ENCODE peak calls at places on chromosomes 11 and 22, in five cellular contexts. One of them, this sample, is unnamed.
A peak's percentile ranks its signal among the peaks of the same experiment; 100 is the strongest.

GRCh38 chr22:20138417-20138738 is 6.8 kb downstream of the ZDHHC8 start:
- DNase-seq in transverse colon: no peak
- DNase-seq in A549: no peak
- DNase-seq in ovary: no peak
- DNase-seq in tibial nerve: no peak
- DNase-seq in this sample: no peak

GRCh38 chr11:66242085-66242765 is 26.2 kb upstream of the RAB1B start:
- DNase-seq in A549: no peak
- DNase-seq in ovary: no peak
- DNase-seq in transverse colon: no peak
- DNase-seq in tibial nerve: no peak
- DNase-seq in this sample: no peak

GRCh38 chr11:114358711-114359110 is 41.6 kb downstream of the C11orf71 start:
- DNase-seq in ovary: no peak
- DNase-seq in transverse colon: no peak
- DNase-seq in A549: no peak
- DNase-seq in tibial nerve: no peak
- DNase-seq in this sample: no peak

GRCh38 chr11:130545449-130546072 is 97.1 kb downstream of the ADAMTS15 start:
- DNase-seq in A549: no peak
- DNase-seq in tibial nerve: no peak
- DNase-seq in ovary: no peak
- DNase-seq in transverse colon: no peak
- DNase-seq in this sample: no peak

GRCh38 chr11:130585545-130585944 is 137.1 kb downstream of the ADAMTS15 start:
- DNase-seq in transverse colon: no peak
- DNase-seq in A549: peak; percentile 58
- DNase-seq in ovary: no peak
- DNase-seq in tibial nerve: no peak
- DNase-seq in this sample: no peak

GRCh38 chr22:20881231-20881630 is 22.4 kb downstream of the SNAP29 start:
- DNase-seq in ovary: no peak
- DNase-seq in transverse colon: no peak
- DNase-seq in A549: no peak
- DNase-seq in tibial nerve: no peak
- DNase-seq in this sample: no peak

GRCh38 chr11:20342347-20343279 is 20.9 kb upstream of the HTATIP2 start:
- DNase-seq in tibial nerve: no peak
- DNase-seq in transverse colon: no peak
- DNase-seq in A549: no peak
- DNase-seq in ovary: no peak
- DNase-seq in this sample: no peak

GRCh38 chr22:44676441-44677298 is 25.3 kb upstream of the PRR5 start:
- DNase-seq in transverse colon: peak; percentile 77
- DNase-seq in A549: peak; percentile 61
- DNase-seq in tibial nerve: no peak
- DNase-seq in ovary: no peak
- DNase-seq in this sample: no peak

GRCh38 chr11:132943325-132943736 is 589.0 kb downstream of the OPCML start:
- DNase-seq in A549: no peak
- DNase-seq in ovary: no peak
- DNase-seq in transverse colon: no peak
- DNase-seq in tibial nerve: no peak
- DNase-seq in this sample: no peak

GRCh38 chr11:134861490-134862107 is 449.6 kb upstream of the B3GAT1 start:
- DNase-seq in transverse colon: no peak
- DNase-seq in tibial nerve: no peak
- DNase-seq in A549: no peak
- DNase-seq in ovary: no peak
- DNase-seq in this sample: no peak

GRCh38 chr22:16969508-16970327 is 38.3 kb downstream of the GAB4 start:
- DNase-seq in ovary: no peak
- DNase-seq in transverse colon: no peak
- DNase-seq in A549: no peak
- DNase-seq in tibial nerve: no peak
- DNase-seq in this sample: no peak

GRCh38 chr22:38638734-38639133 is 17.5 kb downstream of the FAM227A start:
- DNase-seq in A549: no peak
- DNase-seq in transverse colon: no peak
- DNase-seq in ovary: no peak
- DNase-seq in tibial nerve: no peak
- DNase-seq in this sample: no peak

GRCh38 chr11:30586251-30587144 is at the start of gene MPPED2:
- DNase-seq in tibial nerve: no peak
- DNase-seq in transverse colon: peak; percentile 25
- DNase-seq in ovary: peak; percentile 15
- DNase-seq in A549: peak; percentile 25
- DNase-seq in this sample: peak; percentile 68

GRCh38 chr11:111045408-111045806 is 200.1 kb upstream of the POU2AF2 start:
- DNase-seq in A549: no peak
- DNase-seq in ovary: no peak
- DNase-seq in tibial nerve: no peak
- DNase-seq in transverse colon: no peak
- DNase-seq in this sample: no peak

GRCh38 chr11:128684582-128685382 is 9.1 kb upstream of the FLI1 start:
- DNase-seq in A549: no peak
- DNase-seq in tibial nerve: no peak
- DNase-seq in ovary: no peak
- DNase-seq in transverse colon: no peak
- DNase-seq in this sample: no peak

GRCh38 chr11:64120951-64121569 is 44.9 kb downstream of the MACROD1 start:
- DNase-seq in ovary: no peak
- DNase-seq in A549: peak; percentile 26
- DNase-seq in transverse colon: no peak
- DNase-seq in tibial nerve: no peak
- DNase-seq in this sample: no peak

GRCh38 chr11:73795925-73796632 is 8.4 kb downstream of the MRPL48 start:
- DNase-seq in A549: peak; percentile 28
- DNase-seq in tibial nerve: no peak
- DNase-seq in transverse colon: no peak
- DNase-seq in ovary: no peak
- DNase-seq in this sample: no peak

GRCh38 chr22:11616811-11617210 is 3911.2 kb upstream of the OR11H1 start:
- DNase-seq in tibial nerve: no peak
- DNase-seq in transverse colon: no peak
- DNase-seq in A549: no peak
- DNase-seq in ovary: no peak
- DNase-seq in this sample: no peak

GRCh38 chr11:125410091-125410490 is 86.0 kb downstream of the FEZ1 start:
- DNase-seq in ovary: no peak
- DNase-seq in tibial nerve: no peak
- DNase-seq in A549: no peak
- DNase-seq in transverse colon: no peak
- DNase-seq in this sample: peak; percentile 51

GRCh38 chr11:119453881-119454280 is 30.9 kb upstream of the THY1 start:
- DNase-seq in transverse colon: no peak
- DNase-seq in A549: no peak
- DNase-seq in ovary: no peak
- DNase-seq in tibial nerve: no peak
- DNase-seq in this sample: no peak

GRCh38 chr11:120057595-120058581 is 80.0 kb downstream of the TRIM29 start:
- DNase-seq in tibial nerve: no peak
- DNase-seq in ovary: no peak
- DNase-seq in transverse colon: peak; percentile 25
- DNase-seq in A549: peak; percentile 5
- DNase-seq in this sample: peak; percentile 46

GRCh38 chr11:47765086-47765485 is 2.1 kb downstream of the FNBP4 start:
- DNase-seq in ovary: no peak
- DNase-seq in tibial nerve: no peak
- DNase-seq in transverse colon: no peak
- DNase-seq in A549: no peak
- DNase-seq in this sample: no peak

GRCh38 chr11:128194226-128194625 is 393.1 kb downstream of the ETS1 start:
- DNase-seq in tibial nerve: no peak
- DNase-seq in ovary: no peak
- DNase-seq in transverse colon: no peak
- DNase-seq in A549: no peak
- DNase-seq in this sample: no peak

GRCh38 chr11:9072790-9073189 is 18.6 kb downstream of the SCUBE2 start:
- DNase-seq in ovary: no peak
- DNase-seq in tibial nerve: no peak
- DNase-seq in A549: no peak
- DNase-seq in transverse colon: no peak
- DNase-seq in this sample: no peak

GRCh38 chr11:80816966-80817365 is 1376.1 kb upstream of the TENM4 start:
- DNase-seq in A549: no peak
- DNase-seq in transverse colon: no peak
- DNase-seq in tibial nerve: no peak
- DNase-seq in ovary: no peak
- DNase-seq in this sample: no peak

DNA sequence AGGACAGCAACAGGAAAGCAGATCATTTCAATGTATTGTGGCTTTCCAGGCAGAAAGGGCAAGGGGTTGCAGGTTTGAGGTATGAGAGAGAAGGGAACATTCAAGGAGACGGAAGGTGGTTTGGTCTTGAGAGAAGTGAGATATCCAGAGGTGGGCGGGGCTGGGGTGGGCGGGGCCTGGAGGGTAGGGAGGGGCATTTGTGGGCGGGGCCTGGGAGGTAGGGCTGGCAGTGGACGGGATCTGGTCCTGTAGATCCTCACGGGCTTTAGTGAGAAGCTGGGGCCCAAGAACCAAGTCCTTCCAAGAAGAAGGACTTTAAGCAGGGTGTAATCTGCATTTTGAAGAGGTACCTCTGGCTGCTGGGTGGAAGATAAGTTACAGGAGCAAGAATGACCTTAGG is 199.2 kb downstream of the MN1 start:
- DNase-seq in transverse colon: no peak
- DNase-seq in A549: no peak
- DNase-seq in ovary: no peak
- DNase-seq in tibial nerve: no peak
- DNase-seq in this sample: no peak
- TF ChIP-seq EP300 in transverse colon: no peak
- TF ChIP-seq EP300 in A549: no peak
- TF ChIP-seq EP300 in ovary: no peak
- TF ChIP-seq EP300 in tibial nerve: no peak
- TF ChIP-seq EP300 in this sample: no peak

DNA sequence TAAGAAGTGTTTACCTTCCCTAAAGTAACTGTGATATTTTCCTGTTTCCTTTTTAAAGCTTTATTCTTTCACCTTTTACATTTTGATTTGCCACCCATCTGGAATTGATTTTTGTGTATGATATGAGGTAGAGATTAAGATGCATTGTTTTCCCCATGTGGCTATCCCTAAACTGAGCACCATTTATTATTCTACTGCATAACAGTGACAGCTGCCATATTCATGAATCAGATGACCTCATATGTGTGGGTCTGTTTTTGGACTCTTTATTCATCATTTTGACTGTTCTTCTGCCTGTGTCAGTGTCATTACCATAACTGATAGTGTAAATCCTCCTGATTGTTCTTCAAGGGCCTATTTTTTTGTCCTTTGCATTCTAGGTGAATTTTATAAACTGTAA is 50.8 kb downstream of the HIPK3 start:
- DNase-seq in tibial nerve: no peak
- DNase-seq in ovary: no peak
- DNase-seq in A549: no peak
- DNase-seq in transverse colon: no peak
- DNase-seq in this sample: no peak
- H3K4me1 ChIP-seq in tibial nerve: peaks cover 72% of the 10 kb centered on the region
- H3K4me1 ChIP-seq in ovary: peaks cover 3% of the 10 kb centered on the region
- H3K4me1 ChIP-seq in A549: peaks cover 13% of the 10 kb centered on the region
- H3K4me1 ChIP-seq in transverse colon: peaks cover 24% of the 10 kb centered on the region
- H3K4me1 ChIP-seq in this sample: peaks cover 16% of the 10 kb centered on the region

DNA sequence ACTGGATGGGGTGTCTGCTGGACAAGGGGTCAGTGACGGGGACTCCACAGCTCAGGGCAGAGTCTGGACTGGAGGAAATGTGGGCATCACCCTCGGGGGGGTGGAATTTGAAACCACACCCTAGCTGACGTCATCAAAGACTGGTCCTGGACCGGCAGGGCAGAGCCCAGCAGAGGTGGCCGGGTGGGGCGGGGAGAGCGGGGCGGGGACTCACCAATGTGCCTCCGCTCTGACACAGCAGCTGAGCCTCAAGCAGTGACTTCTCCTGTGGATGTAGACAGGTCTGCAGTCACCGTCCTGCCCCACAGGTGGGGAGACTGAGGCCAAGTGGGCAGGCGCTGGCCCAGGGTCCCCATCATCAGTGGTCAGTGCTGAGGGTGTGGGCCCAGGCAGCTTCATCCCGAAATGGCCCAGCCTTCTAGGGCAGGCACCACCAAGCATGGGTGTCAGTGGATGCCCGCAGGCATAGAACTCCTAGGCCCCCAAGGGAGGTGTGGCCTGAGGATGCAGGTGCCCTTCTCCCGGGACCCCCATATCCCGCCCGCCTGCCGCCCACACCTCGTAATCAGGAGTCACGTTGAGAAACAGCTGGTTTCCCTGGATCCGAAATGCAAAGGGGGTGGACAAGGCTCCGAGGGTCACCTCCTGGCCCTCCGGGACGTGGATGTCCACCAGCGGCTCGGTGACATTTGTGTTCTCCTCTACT is 603 bp downstream of the CDHR5 start:
- DNase-seq in ovary: no peak
- DNase-seq in A549: peak; percentile 74
- DNase-seq in transverse colon: peak; percentile 92
- DNase-seq in tibial nerve: no peak
- DNase-seq in this sample: no peak
- TF ChIP-seq POLR2A in ovary: no peak
- TF ChIP-seq POLR2A in A549: no peak
- TF ChIP-seq POLR2A in transverse colon: peak; percentile 43
- TF ChIP-seq POLR2A in tibial nerve: no peak
- TF ChIP-seq POLR2A in this sample: no peak

DNA sequence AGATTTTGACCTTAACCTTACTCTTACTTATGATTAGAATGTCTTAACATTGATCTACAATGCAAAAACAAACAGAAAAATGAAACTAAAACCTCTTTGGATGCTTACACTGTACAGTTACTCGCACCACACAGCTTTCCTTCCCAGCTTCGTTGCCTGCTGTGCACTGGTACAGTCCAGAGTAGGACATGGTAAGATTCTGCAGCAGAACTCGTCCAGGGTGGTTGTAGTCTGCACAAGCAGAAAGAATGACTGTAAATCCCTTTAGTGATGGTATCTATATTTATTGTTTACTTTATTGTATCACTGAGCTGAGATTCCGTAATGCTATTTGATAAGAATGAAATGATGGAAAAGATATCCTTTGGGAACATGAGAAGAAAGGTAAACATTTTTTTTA is 21.0 kb upstream of the HSPA8 start:
- DNase-seq in ovary: no peak
- DNase-seq in transverse colon: no peak
- DNase-seq in tibial nerve: no peak
- DNase-seq in A549: no peak
- DNase-seq in this sample: no peak
- TF ChIP-seq EP300 in ovary: no peak
- TF ChIP-seq EP300 in transverse colon: no peak
- TF ChIP-seq EP300 in tibial nerve: no peak
- TF ChIP-seq EP300 in A549: no peak
- TF ChIP-seq EP300 in this sample: no peak

GRCh38 chr11:88478136-88478785 is 140.7 kb upstream of the CTSC start:
- DNase-seq in A549: no peak
- DNase-seq in ovary: no peak
- DNase-seq in transverse colon: no peak
- DNase-seq in tibial nerve: no peak
- DNase-seq in this sample: no peak
- H3K4me1 ChIP-seq in A549: peaks cover 4% of the 10 kb centered on the region
- H3K4me1 ChIP-seq in ovary: no peaks in the 10 kb centered on the region
- H3K4me1 ChIP-seq in transverse colon: no peaks in the 10 kb centered on the region
- H3K4me1 ChIP-seq in tibial nerve: peaks cover 13% of the 10 kb centered on the region
- H3K4me1 ChIP-seq in this sample: no peaks in the 10 kb centered on the region